ENCODE peak calls at places on chromosomes 4 and X, in six cellular contexts. K, P, X, E, G and Q are unnamed samples.

GRCh38 chr4:117987464-117987863 is 46.8 kb upstream of the NDST3 start:
- DNase-seq in G (no peak), P (no peak), E (no peak), K (no peak), X (no peak), Q (no peak)

GRCh38 chrX:153631931-153632611 is 14.9 kb upstream of the DUSP9 start:
- DNase-seq in P (no peak), X (no peak), G (no peak), E (no peak), K (no peak), Q (no peak)

GRCh38 chr4:128256539-128256938 is 31.1 kb downstream of the PGRMC2 start:
- DNase-seq in P (no peak), E (no peak), X (no peak), K (no peak), G (no peak), Q (no peak)

GRCh38 chr4:108941914-108942379 is 179.1 kb upstream of the ETNPPL start:
- DNase-seq in E (no peak), K (no peak), P (no peak), X (no peak), G (no peak), Q (no peak)

GRCh38 chrX:1412551-1413161 is 20.7 kb upstream of the SLC25A6 start:
- DNase-seq in G (peak; percentile 7), X (no peak), E (no peak), P (no peak), K (no peak), Q (no peak)

GRCh38 chrX:47573334-47574095 is 8.7 kb upstream of the TIMP1 start:
- DNase-seq in E (no peak), X (peak; percentile 47), P (no peak), K (no peak), G (no peak), Q (no peak)

GRCh38 chrX:29687687-29688086 is 527.7 kb upstream of the MAGEB2 start:
- DNase-seq in E (no peak), G (no peak), P (no peak), X (no peak), K (no peak), Q (no peak)

GRCh38 chr4:7044415-7044930 is 1.3 kb downstream of the TADA2B start:
- DNase-seq in K (no peak), X (no peak), G (peak; percentile 35), E (no peak), P (peak; percentile 65), Q (no peak)

GRCh38 chr4:89365375-89366170 is 58.0 kb upstream of the GPRIN3 start:
- DNase-seq in P (no peak), G (no peak), E (no peak), K (no peak), X (no peak), Q (no peak)

GRCh38 chr4:122476745-122477144 is 20.2 kb upstream of the IL2 start:
- DNase-seq in K (no peak), E (no peak), P (no peak), G (no peak), X (no peak), Q (no peak)

GRCh38 chrX:29215251-29215650 is 628.0 kb downstream of the IL1RAPL1 start:
- DNase-seq in X (no peak), P (no peak), K (no peak), G (no peak), E (no peak), Q (no peak)

GRCh38 chr4:108624263-108625056 is 4.1 kb downstream of the RPL34 start:
- DNase-seq in G (no peak), E (no peak), X (no peak), K (no peak), P (no peak), Q (no peak)

GRCh38 chrX:107715331-107716044 is 60.1 kb downstream of the TSC22D3 start:
- DNase-seq in K (no peak), P (peak; percentile 25), G (no peak), X (peak; percentile 11), E (no peak), Q (no peak)
- TF ChIP-seq POLR2A in K (no peak), P (peak; percentile 39), G (peak; percentile 18), X (peak; percentile 47), E (no peak), Q (no peak)

DNA sequence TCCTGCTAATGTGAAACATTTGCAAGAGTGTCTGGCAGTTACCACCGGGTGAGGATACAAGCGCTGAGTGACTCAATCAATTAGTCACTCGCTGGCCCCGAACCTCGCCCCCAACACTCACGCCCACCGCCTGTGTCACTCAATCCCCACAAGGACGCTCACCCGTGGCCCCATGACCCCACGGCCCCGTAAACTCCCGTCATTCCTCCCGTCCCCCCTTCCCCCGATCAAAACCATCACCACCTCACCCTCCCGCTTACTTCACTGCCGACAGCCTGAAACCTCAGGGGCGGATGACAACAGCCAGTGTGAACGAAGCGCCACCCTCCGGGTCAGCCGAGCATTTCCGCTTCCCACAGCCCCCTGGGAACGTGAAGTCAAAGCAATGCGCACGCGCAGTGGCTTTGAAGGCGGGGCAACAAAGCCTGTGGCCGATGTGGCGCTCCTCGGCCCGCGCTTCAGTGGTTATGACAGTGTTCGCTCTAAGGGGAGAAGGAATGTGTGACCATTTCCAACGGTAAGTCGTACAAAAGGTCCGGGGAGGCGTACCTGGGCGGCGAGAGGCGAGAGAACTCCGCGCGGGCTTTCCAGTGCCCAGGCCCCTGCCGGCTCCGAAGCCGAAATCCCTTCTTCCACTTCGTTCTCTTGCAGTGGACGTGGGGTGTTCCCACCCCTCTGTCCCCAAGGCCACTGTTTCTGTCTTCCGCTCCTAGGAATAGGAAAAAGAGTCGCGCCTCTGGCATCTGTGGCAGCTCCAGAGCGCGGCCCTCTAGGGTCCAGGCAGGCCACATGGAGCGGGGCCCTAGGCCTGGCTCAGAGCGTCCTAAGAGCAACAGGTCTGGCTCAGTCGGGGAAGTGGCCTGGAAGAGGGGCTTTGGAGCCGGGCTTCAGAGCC is at the start of gene ZNF674:
- DNase-seq in X (peak; percentile 94), E (peak; percentile 95), P (peak; percentile 91), K (peak; percentile 87), G (peak; percentile 91), Q (peak; percentile 84)
- TF ChIP-seq POLR2A in X (peak; percentile 79), E (peak; percentile 59), P (peak; percentile 73), K (peak; percentile 56), G (peak; percentile 75), Q (peak; percentile 75)

DNA sequence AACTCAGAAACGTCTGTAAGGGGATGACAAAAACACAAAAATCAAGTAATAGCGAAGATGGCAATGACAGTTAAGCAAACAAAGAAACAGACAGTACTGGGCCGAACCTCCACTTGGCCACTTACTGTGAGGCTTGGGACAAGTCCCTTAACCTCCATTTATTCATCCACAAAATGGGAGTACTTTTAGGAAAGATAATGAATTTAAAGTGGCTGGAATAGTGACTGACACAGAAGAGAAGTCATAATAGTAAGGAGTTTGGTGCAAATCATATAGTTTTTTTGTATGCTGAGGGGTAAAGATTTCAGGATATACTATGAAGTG is 1.4 kb upstream of the TLR6 start:
- DNase-seq in X (no peak), P (no peak), G (no peak), K (no peak), E (no peak), Q (no peak)
- TF ChIP-seq POLR2A in X (no peak), P (no peak), G (no peak), K (no peak), E (no peak), Q (no peak)

GRCh38 chrX:107683931-107684330 is 55.6 kb downstream of the PRPS1 start:
- DNase-seq in K (no peak), E (no peak), P (no peak), G (no peak), X (no peak), Q (no peak)

GRCh38 chrX:107683124-107683895 is 55.0 kb downstream of the PRPS1 start:
- DNase-seq in E (no peak), G (peak; percentile 28), K (no peak), P (peak; percentile 54), X (peak; percentile 16), Q (no peak)

GRCh38 chrX:107686792-107687191 is 58.5 kb downstream of the PRPS1 start:
- DNase-seq in X (no peak), K (no peak), E (no peak), P (no peak), G (no peak), Q (no peak)

GRCh38 chrX:107686026-107686425 is 57.7 kb downstream of the PRPS1 start:
- DNase-seq in X (no peak), G (no peak), P (no peak), K (no peak), E (no peak), Q (no peak)

DNA sequence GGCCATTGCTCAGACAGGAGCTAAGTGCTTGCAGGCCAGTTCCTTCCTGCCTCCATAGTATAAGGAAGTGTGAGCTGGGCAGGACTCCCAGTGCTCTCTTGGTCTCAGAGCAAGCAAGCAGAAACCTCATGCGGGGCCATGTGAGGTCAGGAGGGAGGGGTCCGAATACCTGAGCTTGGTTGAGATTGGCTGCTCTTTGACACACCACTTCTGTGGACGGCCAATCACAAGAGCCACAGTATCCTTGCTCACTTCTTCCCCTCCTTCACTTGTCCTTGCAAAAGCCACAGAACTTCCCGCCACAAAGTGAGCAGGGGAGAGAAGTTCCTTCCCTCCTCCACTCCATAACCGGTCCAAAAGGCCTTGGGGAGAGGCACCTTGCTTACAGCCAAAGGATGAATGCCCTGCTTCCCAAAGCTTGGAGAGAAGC is 56.7 kb downstream of the PRPS1 start:
- DNase-seq in E (peak; percentile 72), P (peak; percentile 63), K (no peak), X (peak; percentile 60), G (peak; percentile 81), Q (no peak)
- TF ChIP-seq POLR2A in E (no peak), P (no peak), K (no peak), X (no peak), G (peak; percentile 43), Q (no peak)

DNA sequence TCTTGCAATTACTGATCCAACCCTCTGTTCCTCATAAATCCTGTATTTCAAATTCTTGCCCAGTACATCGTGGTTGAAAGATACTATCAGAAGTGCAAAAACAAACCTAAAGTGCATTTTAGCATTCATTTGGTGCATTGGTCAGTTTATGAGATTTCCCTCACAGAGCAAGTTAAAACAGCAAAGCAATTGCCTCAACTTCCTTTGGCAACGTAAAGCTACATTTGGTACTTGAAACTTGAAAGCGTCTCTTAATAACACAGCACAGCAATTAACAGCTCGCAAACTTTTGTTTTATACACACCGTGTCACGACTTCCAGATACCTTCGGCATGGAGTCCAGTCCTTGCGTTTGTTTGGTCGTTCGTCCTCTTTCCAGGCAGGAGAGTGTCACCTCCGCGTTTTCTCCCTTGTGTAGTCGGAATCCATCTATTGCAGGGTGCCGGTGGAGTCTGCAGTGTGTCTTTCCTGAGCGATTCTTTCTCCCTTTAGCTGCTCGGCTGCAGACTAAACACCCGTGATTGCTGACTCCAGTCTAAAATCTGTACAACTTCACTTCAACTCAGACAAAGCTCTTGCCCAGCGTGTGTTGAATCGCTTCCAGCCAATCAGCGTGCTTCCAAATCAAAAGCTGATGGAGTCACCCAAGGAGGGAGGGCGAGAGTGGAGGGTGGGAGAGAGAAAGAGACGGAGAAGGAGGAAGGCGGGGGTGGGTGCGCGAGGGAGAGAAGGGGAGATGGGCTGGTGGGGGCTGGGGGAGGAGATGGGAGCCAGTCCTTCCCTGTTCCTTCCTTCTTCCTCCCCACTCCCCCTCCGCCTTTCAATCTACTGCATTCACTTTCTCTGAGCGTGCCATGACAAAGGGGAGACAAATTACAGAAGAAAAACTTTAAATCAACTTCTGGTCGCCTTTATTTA is at the start of gene PCDH18:
- DNase-seq in P (peak; percentile 87), G (peak; percentile 44), X (peak; percentile 74), K (no peak), E (peak; percentile 54), Q (no peak)
- TF ChIP-seq POLR2A in P (peak; percentile 66), G (peak; percentile 25), X (peak; percentile 57), K (no peak), E (no peak), Q (no peak)